ENCODE peak calls at places on chromosomes 12 and 14, in seven cellular contexts. C, T, X, J, R, L and W are unnamed samples.

GRCh38 chr14:58737511-58737910 is 99.7 kb downstream of the DACT1 start:
- DNase-seq in C (no peak), T (no peak), X (no peak), J (no peak), R (no peak), L (no peak), W (no peak)

GRCh38 chr12:53381739-53382630 is 2.0 kb downstream of the SP1 start:
- DNase-seq in C (no peak), T (no peak), X (peak; percentile 46), J (no peak), R (peak; percentile 56), L (peak; percentile 50), W (no peak)

GRCh38 chr14:89743828-89744227 is 210.7 kb downstream of the EFCAB11 start:
- DNase-seq in C (no peak), T (no peak), X (no peak), J (no peak), R (no peak), L (no peak), W (no peak)

GRCh38 chr14:50620341-50620740 is 47.8 kb downstream of the SAV1 start:
- DNase-seq in C (no peak), T (no peak), X (no peak), J (no peak), R (no peak), L (no peak), W (no peak)

GRCh38 chr14:31787377-31787776 is 226.2 kb downstream of the NUBPL start:
- DNase-seq in C (no peak), T (no peak), X (no peak), J (no peak), R (no peak), L (no peak), W (no peak)

GRCh38 chr12:58668831-58669230 is 251.5 kb downstream of the LRIG3 start:
- DNase-seq in C (no peak), T (no peak), X (no peak), J (no peak), R (no peak), L (no peak), W (no peak)

GRCh38 chr14:73242274-73242960 is 5.1 kb downstream of the PAPLN start:
- DNase-seq in C (no peak), T (no peak), X (no peak), J (no peak), R (no peak), L (no peak), W (no peak)

GRCh38 chr14:74421997-74422396 is 4.0 kb downstream of the SYNDIG1L start:
- DNase-seq in C (no peak), T (no peak), X (no peak), J (no peak), R (no peak), L (no peak), W (no peak)

GRCh38 chr14:32508281-32508680 is 179.2 kb downstream of the AKAP6 start:
- DNase-seq in C (no peak), T (no peak), X (no peak), J (no peak), R (no peak), L (no peak), W (no peak)

GRCh38 chr12:22759769-22760674 is 135.1 kb downstream of the ETNK1 start:
- DNase-seq in C (no peak), T (no peak), X (no peak), J (no peak), R (no peak), L (no peak), W (no peak)

GRCh38 chr12:115542656-115543055 is 734.8 kb downstream of the MED13L start:
- DNase-seq in C (no peak), T (no peak), X (no peak), J (no peak), R (no peak), L (no peak), W (no peak)